ENCODE peak calls at places on chromosomes 4 and X, in four cellular contexts. J, F, I and E are unnamed samples.

GRCh38 chr4:55386840-55387239 is 8.9 kb upstream of the TMEM165 start:
- DNase-seq in J (no peak), F (no peak), I (no peak), E (no peak)

GRCh38 chrX:105744291-105744690 is 78.0 kb upstream of the NRK start:
- DNase-seq in J (no peak), F (no peak), I (no peak), E (no peak)

GRCh38 chrX:23980063-23980462 is 46.9 kb downstream of the KLHL15 start:
- DNase-seq in J (no peak), F (no peak), I (no peak), E (no peak)

GRCh38 chr4:30968926-30969325 is 248.8 kb downstream of the PCDH7 start:
- DNase-seq in J (no peak), F (no peak), I (no peak), E (no peak)

GRCh38 chrX:63250253-63250868 is 100.8 kb downstream of the SPIN4 start:
- DNase-seq in J (peak; percentile 65), F (peak; percentile 25), I (peak; percentile 4), E (peak; percentile 48)

GRCh38 chrX:121336831-121337421 is 289.5 kb downstream of the GLUD2 start:
- DNase-seq in J (no peak), F (no peak), I (no peak), E (no peak)

GRCh38 chr4:153362184-153362583 is 17.7 kb downstream of the MND1 start:
- DNase-seq in J (no peak), F (no peak), I (no peak), E (no peak)

GRCh38 chr4:102639602-102640001 is 121.2 kb downstream of the MANBA start:
- DNase-seq in J (no peak), F (no peak), I (no peak), E (no peak)

GRCh38 chrX:104566921-104567501 is 1.0 kb downstream of the IL1RAPL2 start:
- DNase-seq in J (no peak), F (peak; percentile 17), I (no peak), E (peak; percentile 14)

GRCh38 chrX:129634541-129634940 is 20.2 kb downstream of the APLN start:
- DNase-seq in J (no peak), F (peak; percentile 18), I (no peak), E (no peak)

GRCh38 chrX:112820364-112821308 is 20.0 kb downstream of the AMOT start:
- DNase-seq in J (no peak), F (no peak), I (no peak), E (no peak)

GRCh38 chr4:184814686-184815045 is 11.1 kb downstream of the ACSL1 start:
- DNase-seq in J (no peak), F (no peak), I (no peak), E (no peak)

GRCh38 chr4:2042947-2043395 is 16.2 kb upstream of the NAT8L start:
- DNase-seq in J (no peak), F (no peak), I (no peak), E (no peak)

GRCh38 chr4:104915864-104916263 is 230.8 kb upstream of the TET2 start:
- DNase-seq in J (no peak), F (peak; percentile 46), I (no peak), E (no peak)

GRCh38 chr4:126661194-126661593 is 971.6 kb upstream of the INTU start:
- DNase-seq in J (no peak), F (no peak), I (no peak), E (no peak)

GRCh38 chrX:39772057-39772832 is 325.5 kb downstream of the BCOR start:
- DNase-seq in J (no peak), F (peak; percentile 65), I (peak; percentile 18), E (peak; percentile 34)

GRCh38 chr4:91936301-91936700 is 367.5 kb upstream of the GRID2 start:
- DNase-seq in J (peak; percentile 24), F (no peak), I (no peak), E (no peak)

GRCh38 chrX:16946971-16947562 is 609 bp downstream of the REPS2 start:
- DNase-seq in J (no peak), F (no peak), I (peak; percentile 4), E (no peak)